ENCODE peak calls at places on chromosome 13, in seven cellular contexts. S is OCI-LY7, P is PC-3, V is MM.1S, H is neural progenitor cell, F is GM23248, R is HCT116. W is an unnamed sample. For H3K36me3, the result is how much of the 10 kb centered on the place peaks cover.

GRCh38 chr13:66809496-66809895 is 420.6 kb downstream of the PCDH9 start:
- DNase-seq in S (no peak), P (no peak), V (no peak), H (no peak), F (no peak), R (no peak), W (no peak)

GRCh38 chr13:52414051-52414450 is 8.1 kb upstream of the THSD1 start:
- DNase-seq in S (no peak), R (no peak), H (no peak), F (no peak), V (no peak), P (no peak), W (no peak)

GRCh38 chr13:72397265-72397664 is 330.2 kb downstream of the MZT1 start:
- DNase-seq in R (no peak), V (no peak), P (no peak), S (no peak), H (peak), F (no peak), W (no peak)

GRCh38 chr13:91136806-91137205 is 210.7 kb upstream of the MIR17HG start:
- DNase-seq in H (peak), R (no peak), F (no peak), P (no peak), V (no peak), S (no peak), W (no peak)

GRCh38 chr13:47216176-47216822 is 319.4 kb upstream of the HTR2A start:
- DNase-seq in H (no peak), V (peak), R (no peak), F (peak), S (no peak), P (peak), W (peak)

GRCh38 chr13:61765181-61765742 is 349.6 kb upstream of the PCDH20 start:
- DNase-seq in R (no peak), F (no peak), S (no peak), P (no peak), H (no peak), V (no peak), W (no peak)

GRCh38 chr13:73449258-73449657 is 390.5 kb downstream of the KLF5 start:
- DNase-seq in P (peak), R (no peak), S (no peak), H (no peak), V (no peak), F (no peak), W (no peak)

GRCh38 chr13:43245374-43245964 is 222.1 kb downstream of the DNAJC15 start:
- DNase-seq in P (peak), F (peak), V (no peak), H (no peak), S (no peak), R (no peak), W (no peak)

GRCh38 chr13:91922969-91923592 is 524.7 kb downstream of the GPC5 start:
- DNase-seq in S (peak), F (no peak), R (no peak), P (no peak), V (no peak), H (peak), W (peak)

GRCh38 chr13:23750383-23751121 is 138.6 kb downstream of the MIPEP start:
- DNase-seq in P (peak), R (no peak), H (no peak), V (no peak), F (no peak), S (no peak), W (no peak)

GRCh38 chr13:45537506-45537905 is 72.8 kb downstream of the COG3 start:
- DNase-seq in P (no peak), V (no peak), F (peak), R (no peak), H (no peak), S (no peak), W (no peak)

GRCh38 chr13:48731957-48732569 is 78.3 kb downstream of the CYSLTR2 start:
- DNase-seq in R (peak), P (peak), V (peak), F (peak), S (peak), H (peak), W (peak)

GRCh38 chr13:107258599-107259187 is 690.8 kb upstream of the ARGLU1 start:
- DNase-seq in S (no peak), R (no peak), P (peak), V (no peak), F (peak), H (no peak), W (no peak)

GRCh38 chr13:35926859-35927530 is 204.2 kb downstream of the DCLK1 start:
- DNase-seq in H (no peak), P (no peak), F (peak), R (no peak), S (no peak), V (no peak), W (no peak)

GRCh38 chr13:77637583-77637982 is 59.9 kb upstream of the SLAIN1 start:
- DNase-seq in R (no peak), P (no peak), V (no peak), H (peak), F (no peak), S (no peak), W (peak)

GRCh38 chr13:106393776-106394175 is 141.7 kb downstream of the EFNB2 start:
- DNase-seq in P (no peak), S (no peak), V (no peak), F (peak), H (no peak), R (no peak), W (no peak)

GRCh38 chr13:60572003-60572792 is 175.2 kb downstream of the TDRD3 start:
- DNase-seq in F (peak), H (peak), S (no peak), R (no peak), P (peak), V (no peak), W (peak)

GRCh38 chr13:50646070-50646469 is 197.4 kb downstream of the DLEU7 start:
- DNase-seq in H (no peak), R (no peak), P (no peak), F (no peak), V (no peak), S (no peak), W (no peak)

GRCh38 chr13:19159761-19160420 is 21.7 kb downstream of the TUBA3C start:
- DNase-seq in F (no peak), V (no peak), P (no peak), R (no peak), H (no peak), S (no peak), W (no peak)

GRCh38 chr13:44971656-44972595 is 17.3 kb downstream of the NUFIP1 start:
- DNase-seq in F (peak), R (no peak), P (no peak), V (no peak), S (no peak), H (no peak), W (no peak)

GRCh38 chr13:37074703-37075102 is 15.2 kb upstream of the SUPT20H start:
- DNase-seq in H (peak), R (peak), P (peak), F (peak), S (peak), V (peak), W (peak)

GRCh38 chr13:99417151-99417820 is 84.0 kb upstream of the TM9SF2 start:
- DNase-seq in F (no peak), S (no peak), H (peak), R (no peak), V (no peak), P (no peak), W (no peak)
- H3K27ac ChIP-seq in F (no peak), S (no peak), H (no peak), R (no peak), V (no peak), P (no peak), W (no peak)

GRCh38 chr13:110030394-110030928 is 244.1 kb upstream of the IRS2 start:
- DNase-seq in H (no peak), R (no peak), P (no peak), F (no peak), S (no peak), V (peak), W (no peak)
- TF ChIP-seq EZH2phosphoT487 in H (no peak), R (no peak), P (no peak), F (no peak), S (no peak), V (no peak), W (no peak)

DNA sequence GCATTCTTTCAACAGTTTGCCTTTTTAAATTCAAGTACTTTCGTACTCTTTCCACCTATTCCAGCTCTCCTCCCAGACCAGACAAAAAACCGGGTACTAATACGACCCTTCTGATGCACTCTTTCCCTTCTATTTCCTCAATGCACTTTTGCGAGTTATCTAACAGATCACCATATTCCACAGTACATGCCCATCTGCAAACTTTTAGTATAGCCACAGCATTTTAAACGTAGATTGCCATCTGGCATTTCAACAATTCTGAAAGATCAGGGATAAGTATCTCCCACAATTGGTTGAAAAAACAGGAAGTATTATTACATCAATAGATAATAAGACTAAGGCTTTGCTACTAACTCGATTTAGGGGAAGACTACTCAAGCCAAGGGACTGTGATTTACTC is 31.5 kb downstream of the RBM26 start:
- DNase-seq in R (no peak), S (no peak), P (no peak), H (no peak), V (no peak), F (no peak), W (no peak)
- H3K36me3 ChIP-seq in R (under half), S (half or more), P (under half), H (under half), V (under half), F (under half), W (under half)

GRCh38 chr13:111158136-111158805 is 43.2 kb downstream of the ARHGEF7 start:
- DNase-seq in R (no peak), P (peak), S (no peak), F (peak), H (no peak), V (no peak), W (no peak)
- H3K27ac ChIP-seq in R (no peak), P (no peak), S (no peak), F (no peak), H (no peak), V (no peak), W (no peak)

DNA sequence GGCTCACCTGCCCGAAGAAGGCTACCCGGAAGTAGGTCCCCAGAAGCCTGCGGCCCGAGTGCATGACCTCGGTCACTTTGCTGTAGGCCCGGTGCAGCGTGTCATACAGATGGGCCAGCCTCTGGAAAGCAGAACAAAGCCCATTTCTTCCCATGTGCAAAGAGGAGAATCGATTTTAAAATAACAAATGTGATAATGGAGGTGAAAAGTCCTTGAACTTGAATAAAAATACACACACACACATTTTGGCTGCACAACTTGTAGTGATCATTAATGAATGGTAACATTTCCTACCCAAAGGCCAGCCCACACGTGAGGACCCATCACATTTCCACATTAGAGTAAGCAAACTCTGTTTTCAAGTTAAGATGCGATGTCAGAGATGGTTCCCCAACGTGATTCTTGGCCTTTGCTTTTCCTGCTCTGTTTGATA is 56.9 kb upstream of the SLC15A1 start:
- DNase-seq in V (no peak), H (no peak), S (no peak), R (no peak), P (no peak), F (no peak), W (no peak)
- TF ChIP-seq EZH2phosphoT487 in V (no peak), H (no peak), S (no peak), R (no peak), P (no peak), F (no peak), W (no peak)

DNA sequence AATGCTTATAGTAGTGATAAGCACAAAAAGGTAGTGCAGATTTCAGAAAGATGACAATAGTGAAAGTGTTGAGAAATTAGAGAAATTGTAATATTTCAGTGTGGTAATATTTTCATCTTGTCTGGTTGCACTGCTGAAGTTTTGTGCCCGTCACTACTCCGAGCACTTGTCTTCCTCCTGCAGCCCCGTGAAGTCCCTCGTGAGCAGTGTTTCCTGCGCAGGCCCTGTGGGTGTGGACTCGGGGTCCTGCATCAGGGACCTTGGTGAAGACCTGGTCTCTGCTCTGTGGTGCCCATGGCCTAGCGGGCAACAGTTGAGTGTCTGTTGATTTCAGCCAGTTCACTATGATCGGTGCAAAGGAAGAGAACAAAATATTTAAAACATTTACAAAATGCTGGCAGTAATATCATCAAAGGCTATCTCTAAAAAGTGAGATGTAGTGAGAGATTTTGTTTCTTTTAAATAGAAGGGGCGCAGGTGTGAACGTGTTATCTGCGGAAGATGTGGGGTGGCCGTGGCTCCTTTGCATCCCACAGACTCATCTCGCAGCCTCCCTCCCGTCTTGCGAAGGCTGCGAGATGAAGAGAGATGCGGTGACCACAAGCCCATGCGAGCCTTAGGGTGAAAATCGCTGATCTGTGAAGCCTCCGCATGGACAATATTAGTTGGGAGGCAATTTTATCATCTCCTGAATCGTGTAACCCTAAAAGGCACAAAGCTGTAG is 27.7 kb upstream of the DCUN1D2 start:
- DNase-seq in S (no peak), F (no peak), V (no peak), R (no peak), H (no peak), P (no peak), W (no peak)
- H3K36me3 ChIP-seq in S (under half), F (under half), V (under half), R (under half), H (under half), P (under half), W (under half)

GRCh38 chr13:94431987-94432386 is 47.5 kb downstream of the DCT start:
- DNase-seq in S (no peak), R (no peak), H (no peak), V (peak), P (no peak), F (no peak), W (no peak)

GRCh38 chr13:94427313-94427712 is 52.2 kb downstream of the DCT start:
- DNase-seq in H (no peak), P (no peak), S (no peak), F (no peak), V (no peak), R (no peak), W (no peak)

GRCh38 chr13:94435604-94436226 is 43.8 kb downstream of the DCT start:
- DNase-seq in R (peak), V (peak), P (peak), F (peak), H (peak), S (peak), W (peak)

GRCh38 chr13:94431569-94431968 is 47.9 kb downstream of the DCT start:
- DNase-seq in V (no peak), P (no peak), F (peak), H (no peak), S (no peak), R (no peak), W (no peak)

DNA sequence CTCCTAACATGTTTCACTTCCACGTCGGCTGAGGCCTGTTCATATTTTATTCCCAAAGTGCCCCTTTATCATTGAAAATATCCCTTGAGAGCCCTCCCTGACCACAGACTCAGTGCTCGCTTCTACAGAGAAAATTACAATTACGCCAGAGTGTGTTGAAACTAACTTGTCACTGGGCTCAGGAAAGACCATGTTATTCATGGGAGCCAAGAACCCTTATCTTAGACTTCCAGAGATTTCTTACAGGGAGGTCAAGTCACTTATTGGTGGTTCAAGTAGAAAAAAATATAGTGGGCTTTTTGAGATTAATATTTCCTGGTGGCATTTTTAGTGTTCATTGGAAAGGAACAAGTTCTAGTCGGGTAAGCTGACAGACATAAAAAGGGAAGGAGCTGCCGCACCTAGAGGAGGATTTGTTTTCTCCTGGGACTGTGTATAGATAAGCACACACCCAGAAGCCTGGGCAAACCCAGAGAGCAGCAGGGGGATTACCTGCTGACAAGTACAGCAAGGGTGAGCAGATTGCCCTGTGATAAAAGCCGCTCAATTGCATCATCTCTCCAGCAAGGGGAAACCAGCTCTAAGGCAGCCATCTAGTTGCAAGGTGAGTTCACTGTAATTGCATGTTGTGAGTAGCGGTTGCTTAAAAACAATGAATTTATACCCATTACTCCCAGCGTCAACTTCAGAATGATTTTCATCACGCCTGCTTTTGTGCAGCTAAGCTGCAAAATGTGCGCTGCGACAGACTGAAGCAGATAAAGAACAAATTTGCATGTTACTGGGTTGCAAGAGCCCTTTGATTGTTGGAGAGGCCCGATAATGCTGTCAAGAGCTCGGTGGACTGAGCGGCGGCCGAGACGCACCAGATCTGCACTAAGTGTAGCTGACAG is 46.2 kb downstream of the DCT start:
- DNase-seq in F (no peak), R (no peak), H (peak), V (no peak), P (no peak), S (no peak), W (peak)
- H3K27ac ChIP-seq in F (no peak), R (no peak), H (no peak), V (no peak), P (no peak), S (no peak), W (peak)

GRCh38 chr13:94344126-94344863 is 135.2 kb downstream of the DCT start:
- DNase-seq in H (no peak), F (peak), S (no peak), V (no peak), R (no peak), P (no peak), W (no peak)
- TF ChIP-seq EZH2phosphoT487 in H (no peak), F (no peak), S (no peak), V (no peak), R (no peak), P (no peak), W (no peak)

W was measured in hepatocyte.